ENCODE peak calls at places on chromosome 13, in nine cellular contexts. N, P, I, E, G, C, U, B and D are unnamed samples.

GRCh38 chr13:67229438-67230242 is 496 bp downstream of the PCDH9 start:
- DNase-seq in N (peak), P (peak), I (no peak), E (no peak), G (no peak), C (peak), U (no peak), B (no peak), D (no peak)

GRCh38 chr13:105474983-105475382 is 1060.5 kb downstream of the EFNB2 start:
- DNase-seq in N (no peak), P (no peak), I (no peak), E (no peak), G (no peak), C (no peak), U (no peak), B (no peak), D (no peak)

GRCh38 chr13:27242642-27243185 is 8.6 kb upstream of the RPL21 start:
- DNase-seq in N (no peak), P (no peak), I (no peak), E (no peak), G (no peak), C (no peak), U (no peak), B (no peak), D (no peak)

GRCh38 chr13:36362251-36362650 is 16.1 kb upstream of the SPART start:
- DNase-seq in N (no peak), P (peak), I (peak), E (no peak), G (no peak), C (peak), U (no peak), B (no peak), D (no peak)

GRCh38 chr13:32334676-32335075 is 19.4 kb downstream of the BRCA2 start:
- DNase-seq in N (no peak), P (peak), I (peak), E (no peak), G (no peak), C (no peak), U (no peak), B (no peak), D (no peak)

GRCh38 chr13:29923554-29924481 is 73.4 kb upstream of the UBL3 start:
- DNase-seq in N (peak), P (peak), I (peak), E (peak), G (peak), C (peak), U (peak), B (peak), D (peak)

GRCh38 chr13:114106991-114107685 is 25.3 kb downstream of the RASA3 start:
- DNase-seq in N (no peak), P (no peak), I (no peak), E (peak), G (no peak), C (no peak), U (no peak), B (peak), D (peak)

GRCh38 chr13:60338754-60339153 is 58.3 kb upstream of the TDRD3 start:
- DNase-seq in N (no peak), P (no peak), I (no peak), E (no peak), G (no peak), C (no peak), U (no peak), B (no peak), D (no peak)

GRCh38 chr13:29767006-29767405 is 83.4 kb downstream of the UBL3 start:
- DNase-seq in N (no peak), P (no peak), I (no peak), E (no peak), G (no peak), C (no peak), U (no peak), B (no peak), D (no peak)

GRCh38 chr13:32428581-32429072 is 697 bp upstream of the N4BP2L1 start:
- DNase-seq in N (no peak), P (no peak), I (no peak), E (no peak), G (no peak), C (no peak), U (no peak), B (no peak), D (no peak)

GRCh38 chr13:113654591-113655357 is 3.2 kb downstream of the ATP4B start:
- DNase-seq in N (no peak), P (no peak), I (no peak), E (peak), G (no peak), C (no peak), U (no peak), B (peak), D (peak)

GRCh38 chr13:99969934-99970760 is 1.4 kb downstream of the ZIC5 start:
- DNase-seq in N (no peak), P (no peak), I (no peak), E (peak), G (no peak), C (no peak), U (no peak), B (no peak), D (no peak)

GRCh38 chr13:30442854-30443379 is 20.6 kb downstream of the UBE2L5 start:
- DNase-seq in N (peak), P (no peak), I (no peak), E (no peak), G (no peak), C (no peak), U (no peak), B (no peak), D (no peak)

GRCh38 chr13:58151452-58151851 is 519.9 kb downstream of the PCDH17 start:
- DNase-seq in N (no peak), P (no peak), I (no peak), E (no peak), G (no peak), C (no peak), U (no peak), B (no peak), D (no peak)

GRCh38 chr13:37375724-37376123 is 222.8 kb downstream of the POSTN start:
- DNase-seq in N (no peak), P (no peak), I (peak), E (no peak), G (no peak), C (no peak), U (no peak), B (no peak), D (no peak)

GRCh38 chr13:68988176-68988575 is 1119.5 kb upstream of the ATXN8OS start:
- DNase-seq in N (no peak), P (no peak), I (no peak), E (no peak), G (no peak), C (no peak), U (no peak), B (no peak), D (no peak)

GRCh38 chr13:56561327-56561726 is 579.4 kb upstream of the PRR20A start:
- DNase-seq in N (no peak), P (no peak), I (peak), E (no peak), G (no peak), C (no peak), U (no peak), B (no peak), D (no peak)

GRCh38 chr13:22002893-22003292 is 332.0 kb downstream of the FGF9 start:
- DNase-seq in N (no peak), P (no peak), I (no peak), E (no peak), G (no peak), C (no peak), U (no peak), B (no peak), D (no peak)

GRCh38 chr13:94415484-94415883 is 64.0 kb downstream of the DCT start:
- DNase-seq in N (no peak), P (no peak), I (no peak), E (no peak), G (no peak), C (no peak), U (no peak), B (no peak), D (no peak)

GRCh38 chr13:71015021-71015420 is 852.0 kb downstream of the DACH1 start:
- DNase-seq in N (no peak), P (no peak), I (no peak), E (no peak), G (no peak), C (no peak), U (no peak), B (no peak), D (no peak)

GRCh38 chr13:113393572-113394503 is 29.9 kb upstream of the GRTP1 start:
- DNase-seq in N (peak), P (peak), I (peak), E (peak), G (peak), C (peak), U (peak), B (peak), D (peak)

GRCh38 chr13:66560189-66560588 is 669.9 kb downstream of the PCDH9 start:
- DNase-seq in N (no peak), P (peak), I (no peak), E (no peak), G (no peak), C (no peak), U (no peak), B (no peak), D (no peak)

GRCh38 chr13:68440874-68441273 is 1210.7 kb upstream of the PCDH9 start:
- DNase-seq in N (no peak), P (no peak), I (no peak), E (no peak), G (no peak), C (no peak), U (no peak), B (no peak), D (no peak)

GRCh38 chr13:73898276-73898675 is 235.9 kb downstream of the KLF12 start:
- DNase-seq in N (no peak), P (no peak), I (no peak), E (no peak), G (no peak), C (no peak), U (no peak), B (no peak), D (no peak)
- TF ChIP-seq CTCF in N (no peak), P (no peak), I (no peak), E (no peak), G (no peak), C (no peak), U (no peak), B (no peak), D (no peak)

DNA sequence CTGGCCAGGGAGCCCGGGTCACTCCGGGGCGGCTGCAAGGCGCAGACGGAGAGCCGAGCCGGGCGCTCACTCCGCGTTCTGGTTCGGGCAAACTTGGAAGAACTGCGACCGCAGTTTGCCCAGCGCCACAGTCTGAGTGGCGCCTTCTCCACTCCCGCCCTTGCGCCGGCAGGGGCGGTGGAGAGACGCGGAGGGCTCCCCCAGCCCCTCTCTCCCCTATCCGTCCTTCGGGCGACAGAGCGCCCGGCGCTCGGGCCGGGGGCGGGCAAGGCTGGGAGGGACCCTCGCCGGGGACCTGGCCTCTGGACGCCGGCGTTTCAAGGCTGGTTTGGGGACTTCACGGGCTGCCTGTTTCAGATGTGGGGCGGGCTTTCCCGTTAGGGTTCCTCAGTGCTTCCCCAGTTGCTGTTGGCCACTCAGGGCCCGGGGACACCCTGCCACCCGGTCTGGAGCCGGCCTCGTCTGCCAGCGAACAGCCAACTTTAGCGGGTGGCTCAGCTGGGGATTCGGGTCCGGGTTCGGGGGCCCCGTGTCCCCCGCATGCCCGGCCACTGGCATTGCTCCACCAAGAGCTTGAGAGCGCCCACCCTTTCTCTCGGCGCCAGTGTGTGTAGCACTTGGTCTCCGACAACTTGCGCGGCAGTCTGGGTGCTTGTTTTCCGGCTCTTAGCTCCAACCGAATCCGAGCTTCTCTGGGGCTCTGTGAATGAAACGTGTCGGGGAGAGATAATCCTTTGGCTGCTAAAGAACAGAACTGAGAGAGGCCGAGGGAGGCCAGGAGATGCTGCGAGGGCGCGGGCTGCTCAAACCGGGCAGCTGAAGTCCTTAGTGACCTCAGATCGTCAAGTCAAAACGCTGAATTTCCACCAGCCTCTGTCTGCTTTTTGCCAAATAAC is 1.5 kb downstream of the GPC6 start:
- DNase-seq in N (no peak), P (peak), I (peak), E (peak), G (peak), C (peak), U (peak), B (peak), D (no peak)
- TF ChIP-seq CTCF in N (no peak), P (peak), I (peak), E (peak), G (no peak), C (peak), U (peak), B (no peak), D (no peak)

DNA sequence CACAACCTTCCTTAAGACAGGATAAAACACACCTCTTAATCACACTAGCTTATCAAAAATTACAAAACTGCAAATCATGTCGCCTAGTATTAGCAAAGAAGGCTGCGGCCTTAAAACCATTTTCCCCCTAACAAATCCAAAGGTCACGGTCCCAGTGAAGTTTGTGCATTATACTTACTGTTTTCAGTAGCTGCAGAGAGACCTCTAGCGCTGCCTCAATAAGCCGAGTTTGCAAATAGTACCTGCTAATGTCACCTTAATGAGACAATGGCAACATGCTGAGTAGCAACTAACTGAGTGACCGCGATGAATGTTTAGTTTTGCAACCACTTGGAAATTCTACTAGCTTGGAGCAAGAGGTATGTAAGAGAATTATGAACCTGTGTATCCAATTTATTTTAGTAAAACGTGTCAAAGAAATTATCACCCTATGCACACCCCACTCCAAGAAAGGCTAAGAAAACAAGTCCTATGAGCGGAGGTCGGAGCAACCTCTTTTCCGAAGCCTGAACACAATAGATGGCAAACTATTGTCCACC is 1.2 kb downstream of the KPNA3 start:
- DNase-seq in N (peak), P (peak), I (peak), E (no peak), G (peak), C (peak), U (no peak), B (no peak), D (no peak)
- TF ChIP-seq CTCF in N (peak), P (peak), I (peak), E (no peak), G (no peak), C (peak), U (no peak), B (no peak), D (no peak)

GRCh38 chr13:44407379-44407778 is 33.8 kb downstream of the SERP2 start:
- DNase-seq in N (no peak), P (no peak), I (no peak), E (no peak), G (no peak), C (no peak), U (no peak), B (no peak), D (no peak)
- TF ChIP-seq CTCF in N (no peak), P (no peak), I (no peak), E (no peak), G (no peak), C (no peak), U (no peak), B (no peak), D (no peak)

GRCh38 chr13:44961997-44962396 is 27.3 kb downstream of the NUFIP1 start:
- DNase-seq in N (no peak), P (no peak), I (no peak), E (no peak), G (no peak), C (no peak), U (no peak), B (no peak), D (no peak)

GRCh38 chr13:44969858-44970484 is 19.3 kb downstream of the NUFIP1 start:
- DNase-seq in N (no peak), P (peak), I (peak), E (no peak), G (no peak), C (peak), U (peak), B (no peak), D (no peak)

GRCh38 chr13:44971656-44972595 is 17.3 kb downstream of the NUFIP1 start:
- DNase-seq in N (no peak), P (no peak), I (peak), E (no peak), G (no peak), C (no peak), U (no peak), B (no peak), D (no peak)

GRCh38 chr13:44972956-44973581 is 16.2 kb downstream of the NUFIP1 start:
- DNase-seq in N (no peak), P (peak), I (peak), E (no peak), G (no peak), C (no peak), U (no peak), B (no peak), D (no peak)

DNA sequence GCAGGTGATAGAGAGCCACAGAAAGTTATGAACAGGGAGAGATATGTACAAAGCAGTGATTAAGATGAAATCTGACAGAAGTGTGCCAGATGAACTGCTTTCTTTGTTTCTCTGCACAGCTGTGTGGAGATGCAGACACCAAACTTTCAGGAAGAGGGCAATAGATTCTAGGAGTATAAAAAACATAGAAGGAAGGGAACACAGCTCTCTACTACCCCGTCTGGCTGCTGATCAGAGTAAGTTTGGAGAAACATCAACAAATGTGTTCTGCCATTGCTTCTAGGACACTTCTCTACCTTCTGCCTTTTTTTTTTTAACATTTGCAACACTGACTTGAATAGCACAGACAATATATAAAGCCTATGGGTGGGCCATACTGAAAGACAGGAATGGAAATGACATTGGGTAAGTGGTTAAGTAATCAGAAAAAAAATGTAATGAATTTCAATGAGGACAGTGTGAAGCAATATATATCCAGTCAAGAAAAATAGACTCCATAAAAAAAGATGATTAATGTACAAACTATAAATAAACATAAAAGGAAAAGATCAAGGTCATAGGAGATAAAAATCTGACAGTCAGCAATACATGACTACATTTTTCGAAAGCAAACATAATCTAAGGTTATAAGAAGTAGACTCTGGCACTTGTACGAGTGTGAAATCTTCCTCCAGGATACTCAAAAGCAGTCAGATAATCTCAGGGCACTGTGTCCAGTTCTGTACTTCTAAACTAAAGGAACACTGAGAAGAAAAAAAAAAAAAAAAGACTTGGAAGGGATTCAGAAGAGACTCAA is 21.4 kb downstream of the NUFIP1 start:
- DNase-seq in N (no peak), P (peak), I (peak), E (no peak), G (no peak), C (peak), U (no peak), B (no peak), D (no peak)
- TF ChIP-seq CTCF in N (no peak), P (peak), I (peak), E (no peak), G (no peak), C (peak), U (no peak), B (no peak), D (no peak)

DNA sequence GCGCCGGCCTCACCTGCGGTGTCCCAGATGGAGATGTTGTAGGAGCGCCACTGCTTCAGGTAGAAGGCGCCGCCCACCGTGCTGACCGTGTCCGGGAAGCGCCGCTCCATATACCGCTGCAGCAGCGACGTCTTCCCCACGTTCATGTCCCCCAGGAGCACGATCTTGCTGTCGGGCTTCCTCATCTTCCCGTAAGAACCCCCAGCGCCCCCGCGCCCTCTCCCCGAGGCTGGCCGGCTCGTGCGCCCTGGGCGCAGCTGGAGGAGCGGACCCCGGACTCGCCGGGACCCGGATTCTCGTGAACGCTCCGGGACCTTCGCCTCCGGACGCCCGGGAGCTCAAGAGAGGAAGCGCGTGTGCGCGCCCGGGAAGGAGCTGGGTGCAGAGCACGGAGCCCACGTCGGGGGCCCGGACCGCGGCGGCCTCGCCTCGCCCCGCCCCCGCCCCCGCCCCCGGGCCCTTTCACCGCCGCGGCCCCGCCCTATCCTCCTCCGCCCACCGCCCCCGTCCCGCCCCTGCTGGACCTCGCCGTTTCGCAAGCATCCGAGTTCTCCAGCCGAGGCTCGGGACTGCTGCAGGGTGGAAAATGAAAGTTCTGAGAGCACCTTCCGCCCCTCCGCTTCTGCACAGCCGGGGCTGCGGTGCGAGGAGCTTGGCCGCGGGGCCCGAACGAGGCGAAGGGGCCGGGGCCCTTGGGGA is at the start of gene RAB20:
- DNase-seq in N (peak), P (peak), I (peak), E (peak), G (peak), C (peak), U (peak), B (peak), D (peak)
- TF ChIP-seq CTCF in N (no peak), P (no peak), I (no peak), E (no peak), G (no peak), C (no peak), U (no peak), B (no peak), D (no peak)

DNA sequence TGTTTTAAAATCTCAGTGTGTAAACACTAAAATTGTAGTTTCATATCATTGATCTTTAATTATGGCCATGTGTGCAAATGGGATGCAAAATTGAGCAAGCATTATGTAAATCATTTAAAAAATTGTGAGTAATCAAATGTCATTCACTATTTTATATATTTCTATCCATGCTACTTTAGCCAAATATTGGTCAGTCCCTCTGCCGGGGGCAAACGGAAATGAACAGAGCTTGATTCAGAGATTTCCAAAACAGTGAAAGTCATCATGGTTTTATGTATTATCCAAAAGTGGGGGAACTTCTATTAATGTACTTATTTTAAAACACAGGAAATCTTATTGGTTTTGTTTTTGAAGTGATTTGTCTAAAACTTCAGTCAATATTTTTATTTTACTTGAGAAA is 219.1 kb downstream of the IRS2 start:
- DNase-seq in N (no peak), P (peak), I (peak), E (no peak), G (no peak), C (no peak), U (no peak), B (no peak), D (no peak)
- TF ChIP-seq CTCF in N (no peak), P (peak), I (peak), E (no peak), G (no peak), C (peak), U (no peak), B (no peak), D (no peak)

GRCh38 chr13:28548872-28549271 is 53.9 kb upstream of the FLT1 start:
- DNase-seq in N (no peak), P (no peak), I (no peak), E (no peak), G (no peak), C (no peak), U (no peak), B (no peak), D (no peak)
- TF ChIP-seq CTCF in N (no peak), P (peak), I (no peak), E (no peak), G (no peak), C (peak), U (no peak), B (no peak), D (no peak)

GRCh38 chr13:81012031-81012430 is 671.1 kb upstream of the SPRY2 start:
- DNase-seq in N (no peak), P (no peak), I (no peak), E (no peak), G (no peak), C (no peak), U (no peak), B (no peak), D (no peak)
- TF ChIP-seq CTCF in N (no peak), P (no peak), I (no peak), E (no peak), G (no peak), C (peak), U (no peak), B (no peak), D (no peak)